ENCODE peak calls at places on chromosomes 4 and X, in nine cellular contexts. K is heart left ventricle, J is stomach, R is H54, Y is testis, C is A549, X is sigmoid colon, Q is ovary, B is suprapubic skin. O is an unnamed sample.

GRCh38 chr4:179307297-179308136 is 1865.3 kb upstream of the AGA start:
- DNase-seq in K (no peak), J (no peak), R (no peak), Y (peak; percentile 74), C (peak; percentile 1), X (no peak), Q (no peak), B (no peak), O (peak; percentile 23)

GRCh38 chr4:17436750-17437090 is 75.2 kb downstream of the QDPR start:
- DNase-seq in K (no peak), J (no peak), R (no peak), Y (peak; percentile 16), C (no peak), X (no peak), Q (no peak), B (no peak), O (no peak)

GRCh38 chrX:2376166-2376565 is 124.6 kb downstream of the DHRSX start:
- DNase-seq in K (no peak), J (no peak), R (no peak), Y (no peak), C (no peak), X (no peak), Q (no peak), B (no peak), O (no peak)

GRCh38 chr4:24471623-24472510 is 112.5 kb downstream of the DHX15 start:
- DNase-seq in K (peak; percentile 41), J (no peak), R (no peak), Y (peak; percentile 18), C (no peak), X (peak; percentile 71), Q (peak; percentile 52), B (peak; percentile 63), O (no peak)

GRCh38 chrX:47595701-47596655 is 13.7 kb downstream of the TIMP1 start:
- DNase-seq in K (no peak), J (no peak), R (no peak), Y (peak; percentile 33), C (no peak), X (no peak), Q (no peak), B (no peak), O (peak; percentile 89)

GRCh38 chrX:17774053-17774452 is 36.8 kb downstream of the SCML1 start:
- DNase-seq in K (no peak), J (no peak), R (no peak), Y (no peak), C (no peak), X (no peak), Q (no peak), B (no peak), O (no peak)

GRCh38 chrX:42524374-42524773 is 253.6 kb downstream of the PPP1R2C start:
- DNase-seq in K (no peak), J (no peak), R (no peak), Y (no peak), C (no peak), X (no peak), Q (no peak), B (no peak), O (peak; percentile 1)

GRCh38 chr4:88807499-88807898 is 109.9 kb upstream of the NAP1L5 start:
- DNase-seq in K (no peak), J (no peak), R (no peak), Y (no peak), C (no peak), X (no peak), Q (no peak), B (no peak), O (no peak)

GRCh38 chr4:25677157-25677556 is 21.5 kb downstream of the SLC34A2 start:
- DNase-seq in K (no peak), J (no peak), R (no peak), Y (no peak), C (no peak), X (no peak), Q (no peak), B (no peak), O (no peak)

GRCh38 chrX:87489071-87489470 is 28.5 kb upstream of the KLHL4 start:
- DNase-seq in K (no peak), J (no peak), R (no peak), Y (no peak), C (no peak), X (no peak), Q (no peak), B (no peak), O (no peak)

GRCh38 chrX:103250977-103251376 is 4.0 kb downstream of the TCEAL8 start:
- DNase-seq in K (no peak), J (no peak), R (no peak), Y (no peak), C (no peak), X (no peak), Q (no peak), B (no peak), O (no peak)

GRCh38 chr4:39230462-39230861 is 48.1 kb downstream of the WDR19 start:
- DNase-seq in K (no peak), J (no peak), R (no peak), Y (no peak), C (no peak), X (no peak), Q (no peak), B (no peak), O (no peak)

GRCh38 chrX:130786030-130786429 is 117.0 kb downstream of the ENOX2 start:
- DNase-seq in K (no peak), J (no peak), R (no peak), Y (no peak), C (no peak), X (no peak), Q (no peak), B (no peak), O (no peak)

GRCh38 chrX:32571579-32571978 is 639.8 kb downstream of the DMD start:
- DNase-seq in K (no peak), J (no peak), R (no peak), Y (no peak), C (no peak), X (no peak), Q (no peak), B (no peak), O (peak; percentile 13)

GRCh38 chr4:80202190-80202711 is 4.9 kb downstream of the PRDM8 start:
- DNase-seq in K (peak; percentile 87), J (peak; percentile 87), R (no peak), Y (peak; percentile 84), C (peak; percentile 63), X (peak; percentile 95), Q (peak; percentile 94), B (peak; percentile 90), O (peak; percentile 80)

GRCh38 chr4:95549246-95550138 is 719 bp upstream of the UNC5C start:
- DNase-seq in K (peak; percentile 80), J (peak; percentile 27), R (peak; percentile 14), Y (peak; percentile 85), C (no peak), X (peak; percentile 62), Q (peak; percentile 68), B (no peak), O (peak; percentile 19)

GRCh38 chrX:24005867-24006266 is 21.1 kb downstream of the KLHL15 start:
- DNase-seq in K (no peak), J (no peak), R (no peak), Y (no peak), C (no peak), X (no peak), Q (no peak), B (no peak), O (no peak)

GRCh38 chr4:57324673-57325307 is 214.6 kb upstream of the IGFBP7 start:
- DNase-seq in K (peak; percentile 28), J (no peak), R (no peak), Y (no peak), C (no peak), X (no peak), Q (no peak), B (no peak), O (no peak)

DNA sequence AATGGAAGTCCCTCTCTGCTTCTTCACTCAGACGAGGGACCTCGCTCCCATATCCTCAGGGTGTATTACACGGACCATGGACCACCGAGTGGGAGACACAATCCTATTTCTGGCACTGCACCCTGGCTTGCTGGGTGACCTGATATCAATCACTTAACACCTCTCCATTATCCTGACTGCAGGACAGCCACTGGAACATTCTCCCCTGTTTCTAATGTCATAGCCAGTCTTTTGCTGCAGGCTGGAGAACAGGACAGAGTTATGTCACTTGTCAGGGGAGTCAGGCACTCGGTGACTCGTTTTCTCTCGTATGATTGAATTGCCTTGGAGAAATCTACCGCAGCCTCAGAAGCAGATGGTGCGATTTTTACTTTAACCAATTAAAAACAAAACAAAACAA is 219.1 kb upstream of the IGFBP7 start:
- DNase-seq in K (peak; percentile 24), J (no peak), R (no peak), Y (no peak), C (no peak), X (no peak), Q (no peak), B (no peak), O (no peak)
- TF ChIP-seq POLR2A in K (no peak), J (no peak), R (no peak), Y (no peak), C (no peak), X (no peak), Q (no peak), B (no peak), O (no peak)

GRCh38 chr4:8428288-8429097 is 12.0 kb downstream of the ACOX3 start:
- DNase-seq in K (peak; percentile 91), J (peak; percentile 92), R (peak; percentile 73), Y (peak; percentile 84), C (peak; percentile 61), X (peak; percentile 94), Q (peak; percentile 94), B (peak; percentile 91), O (peak; percentile 80)
- TF ChIP-seq POLR2A in K (peak; percentile 87), J (no peak), R (peak; percentile 80), Y (no peak), C (peak; percentile 51), X (peak; percentile 54), Q (peak; percentile 22), B (peak; percentile 25), O (peak; percentile 84)

GRCh38 chrX:15335135-15336022 is at the start of gene PIGA:
- DNase-seq in K (peak; percentile 97), J (peak; percentile 94), R (peak; percentile 45), Y (peak; percentile 96), C (peak; percentile 92), X (peak; percentile 98), Q (peak; percentile 95), B (peak; percentile 96), O (peak; percentile 96)
- TF ChIP-seq POLR2A in K (peak; percentile 88), J (peak; percentile 85), R (peak; percentile 78), Y (no peak), C (peak; percentile 54), X (peak; percentile 79), Q (peak; percentile 95), B (peak; percentile 84), O (peak; percentile 82)

DNA sequence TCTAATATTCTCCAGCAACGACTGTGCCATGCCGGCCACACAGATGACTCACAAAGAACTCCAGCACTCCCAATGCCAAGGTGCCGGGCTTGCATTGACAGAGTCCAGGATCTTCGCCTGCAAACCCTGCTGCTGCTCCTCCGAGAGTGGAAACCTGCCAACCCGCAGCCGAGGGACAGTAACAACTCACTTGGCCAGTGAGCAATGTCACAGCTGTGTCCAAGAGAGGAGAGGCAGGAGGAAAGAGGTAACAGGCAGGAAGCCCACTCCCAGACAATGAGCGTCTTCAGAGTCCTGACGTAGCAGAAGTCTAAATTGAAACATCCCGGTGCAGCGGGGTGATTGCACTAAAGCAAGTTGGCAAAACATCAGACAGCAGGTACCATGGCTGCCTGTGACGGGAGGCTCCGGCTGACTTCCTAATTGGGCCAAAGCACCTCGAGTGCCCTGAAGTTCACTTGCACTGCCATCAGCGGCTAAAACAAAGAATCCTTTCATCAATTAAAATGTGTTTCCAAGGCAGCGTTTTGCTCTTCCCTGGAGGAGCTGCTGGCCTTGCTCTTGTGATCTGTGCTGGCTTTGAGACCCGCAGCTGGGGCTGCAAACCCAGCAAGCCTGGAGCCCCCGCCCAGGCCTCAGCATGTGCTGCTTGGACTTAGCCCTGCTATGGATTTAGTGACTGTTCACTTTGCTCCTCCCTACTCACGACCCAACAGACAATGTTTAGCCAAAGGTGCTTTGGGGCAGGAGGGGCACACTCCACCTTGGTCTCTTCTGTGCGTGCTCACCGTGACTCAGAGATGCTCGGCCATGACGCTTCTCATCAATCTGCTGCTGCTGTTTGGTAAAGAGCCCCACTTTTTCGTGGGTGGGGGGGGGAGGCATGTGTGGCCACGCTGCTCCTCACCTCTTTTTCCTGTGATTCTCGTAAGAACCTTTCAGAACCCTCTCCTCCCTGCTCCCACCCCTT is 36.5 kb downstream of the DCTD start:
- DNase-seq in K (peak; percentile 71), J (peak; percentile 65), R (no peak), Y (peak; percentile 68), C (no peak), X (peak; percentile 85), Q (no peak), B (peak; percentile 63), O (peak; percentile 11)
- TF ChIP-seq POLR2A in K (no peak), J (peak; percentile 16), R (no peak), Y (no peak), C (no peak), X (no peak), Q (no peak), B (no peak), O (no peak)

O was measured in IMR-90.